ENCODE peak calls at places on chromosomes 16 and 17, in six cellular contexts. U is PC-3, D is cardiac muscle cell, L is hepatocyte, I is right lobe of liver, E is stomach. X is an unnamed sample.

GRCh38 chr17:75683467-75684041 is 16.4 kb downstream of the SAP30BP start:
- DNase-seq in L (peak; percentile 79), D (peak; percentile 44), E (peak; percentile 56), U (peak; percentile 97), I (no peak), X (peak; percentile 98)

GRCh38 chr16:50539053-50539615 is 9.1 kb upstream of the NKD1 start:
- DNase-seq in U (no peak), I (no peak), E (no peak), D (no peak), L (no peak), X (no peak)

GRCh38 chr16:56551796-56552738 is 12.8 kb upstream of the MT4 start:
- DNase-seq in U (no peak), E (peak; percentile 59), D (no peak), L (no peak), I (peak; percentile 45), X (peak; percentile 64)

GRCh38 chr16:12899529-12900168 is 1.7 kb upstream of the SHISA9 start:
- DNase-seq in E (peak; percentile 29), U (peak; percentile 74), I (no peak), L (no peak), D (no peak), X (no peak)

GRCh38 chr17:32590974-32591373 is 104.2 kb downstream of the CDK5R1 start:
- DNase-seq in D (no peak), E (no peak), U (no peak), L (no peak), I (no peak), X (no peak)

GRCh38 chr17:78325076-78325712 is 34.7 kb downstream of the SOCS3 start:
- DNase-seq in U (no peak), I (no peak), L (no peak), D (peak; percentile 72), E (no peak), X (no peak)

GRCh38 chr17:29138184-29138955 is 41.8 kb downstream of the MYO18A start:
- DNase-seq in D (no peak), L (no peak), U (peak; percentile 57), I (no peak), E (no peak), X (no peak)

GRCh38 chr17:81870155-81870977 is 771 bp downstream of the ARHGDIA start:
- DNase-seq in U (peak; percentile 38), I (peak; percentile 60), L (peak; percentile 63), D (peak; percentile 58), E (peak; percentile 40), X (peak; percentile 59)

GRCh38 chr16:14106961-14107360 is 35.8 kb downstream of the MRTFB start:
- DNase-seq in D (no peak), L (no peak), E (no peak), I (no peak), U (no peak), X (no peak)

GRCh38 chr17:82956726-82957468 is 117.1 kb upstream of the ZNF750 start:
- DNase-seq in U (no peak), L (no peak), E (peak; percentile 17), I (peak; percentile 18), D (no peak), X (no peak)

GRCh38 chr17:9880582-9880999 is 24.5 kb downstream of the RCVRN start:
- DNase-seq in E (no peak), D (peak; percentile 64), U (peak; percentile 83), I (no peak), L (no peak), X (no peak)

GRCh38 chr16:81601008-81601428 is 156.4 kb downstream of the CMIP start:
- DNase-seq in L (peak; percentile 46), E (no peak), D (peak; percentile 70), I (no peak), U (peak; percentile 60), X (no peak)

GRCh38 chr16:21301895-21302291 is 23.8 kb upstream of the CRYM start:
- DNase-seq in L (no peak), E (no peak), D (peak; percentile 12), I (no peak), U (peak; percentile 2), X (no peak)

GRCh38 chr17:2398655-2399571 is 1.9 kb downstream of the MNT start:
- DNase-seq in L (peak; percentile 94), D (peak; percentile 81), E (peak; percentile 47), I (peak; percentile 67), U (peak; percentile 68), X (peak; percentile 78)

GRCh38 chr16:61936522-61936921 is 99.7 kb downstream of the CDH8 start:
- DNase-seq in I (no peak), E (no peak), D (no peak), U (peak; percentile 11), L (no peak), X (no peak)

GRCh38 chr16:60771138-60771537 is 1265.1 kb downstream of the CDH8 start:
- DNase-seq in E (no peak), L (no peak), D (no peak), I (no peak), U (no peak), X (no peak)

GRCh38 chr16:89761304-89761922 is 40.1 kb downstream of the ZNF276 start:
- DNase-seq in E (no peak), D (no peak), I (no peak), L (no peak), U (no peak), X (peak; percentile 57)

GRCh38 chr16:49378238-49378637 is 4.6 kb downstream of the C16orf78 start:
- DNase-seq in L (no peak), I (no peak), U (no peak), E (no peak), D (no peak), X (no peak)

GRCh38 chr16:68479271-68479670 is 31.0 kb upstream of the SMPD3 start:
- DNase-seq in E (no peak), U (no peak), D (no peak), I (no peak), L (no peak), X (no peak)

GRCh38 chr16:1984347-1985225 is 593 bp downstream of the GFER start:
- DNase-seq in D (no peak), L (peak; percentile 74), E (no peak), U (no peak), I (peak; percentile 69), X (peak; percentile 78)

GRCh38 chr17:51107666-51108227 is 12.9 kb downstream of the SPAG9 start:
- DNase-seq in E (peak; percentile 3), U (no peak), L (peak; percentile 44), I (no peak), D (no peak), X (no peak)

GRCh38 chr17:71656987-71657858 is 463.6 kb upstream of the SOX9 start:
- DNase-seq in L (no peak), U (no peak), D (no peak), I (no peak), E (no peak), X (peak; percentile 42)

GRCh38 chr16:35685085-35685484 is 2225.7 kb downstream of the TP53TG3F start:
- DNase-seq in I (no peak), D (no peak), U (no peak), E (no peak), L (no peak), X (no peak)
- H3K9me3 ChIP-seq in I (no peaks in the 10 kb centered on the region), D (no peaks in the 10 kb centered on the region), U (no peaks in the 10 kb centered on the region), E (peaks cover 65% of the 10 kb centered on the region), L (no peaks in the 10 kb centered on the region), X (no peaks in the 10 kb centered on the region)

GRCh38 chr16:78563905-78564304 is 464.5 kb downstream of the WWOX start:
- DNase-seq in E (no peak), L (no peak), D (no peak), U (no peak), I (no peak), X (no peak)
- H3K27ac ChIP-seq in E (no peak overlapping the region), L (no peak overlapping the region), D (no peak overlapping the region), U (no peak overlapping the region), I (no peak overlapping the region), X (no peak overlapping the region)

GRCh38 chr17:65660078-65660477 is 98.6 kb upstream of the AXIN2 start:
- DNase-seq in I (no peak), E (no peak), D (no peak), L (no peak), U (no peak), X (no peak)
- H3K9me3 ChIP-seq in I (no peaks in the 10 kb centered on the region), E (no peaks in the 10 kb centered on the region), D (no peaks in the 10 kb centered on the region), L (no peaks in the 10 kb centered on the region), U (no peaks in the 10 kb centered on the region), X (no peaks in the 10 kb centered on the region)

GRCh38 chr17:73141411-73141810 is 23.4 kb upstream of the SSTR2 start:
- DNase-seq in I (no peak), L (no peak), E (no peak), U (no peak), D (no peak), X (no peak)
- H3K27ac ChIP-seq in I (no peak overlapping the region), L (no peak overlapping the region), E (no peak overlapping the region), U (no peak overlapping the region), D (no peak overlapping the region), X (no peak overlapping the region)

DNA sequence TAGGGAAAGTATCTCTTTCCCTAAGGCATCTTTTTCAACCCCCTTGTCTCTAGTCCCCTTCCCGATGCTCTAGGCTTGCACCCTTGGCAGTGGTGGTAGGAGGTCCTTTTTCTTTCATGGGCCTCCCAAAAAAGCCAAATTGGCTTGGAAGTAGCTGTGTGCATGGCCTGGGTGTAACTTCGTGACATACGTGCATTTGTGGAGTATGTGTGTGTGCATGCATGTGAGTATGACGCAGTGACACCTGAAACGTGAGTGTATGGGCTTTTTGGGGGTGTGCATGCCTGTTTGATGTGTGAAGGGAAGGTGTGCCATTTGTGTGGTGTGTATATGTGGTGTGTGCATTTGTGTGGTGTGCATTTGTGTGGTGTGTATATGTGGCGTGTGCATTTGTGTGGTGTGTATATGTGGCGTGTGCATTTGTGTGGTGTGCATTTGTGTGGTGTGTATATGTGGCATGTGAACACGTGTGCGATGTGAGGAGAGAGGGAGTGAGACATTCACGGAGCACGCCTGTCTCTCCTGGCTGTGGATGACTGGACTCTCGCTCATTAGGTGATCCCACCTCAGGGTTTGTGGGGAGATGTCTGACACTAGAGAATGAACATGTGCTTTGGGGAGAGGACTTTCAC is 15.7 kb downstream of the IGFBP4 start:
- DNase-seq in L (no peak), E (no peak), U (no peak), D (no peak), I (no peak), X (no peak)
- H3K9me3 ChIP-seq in L (no peaks in the 10 kb centered on the region), E (no peaks in the 10 kb centered on the region), U (no peaks in the 10 kb centered on the region), D (no peaks in the 10 kb centered on the region), I (no peaks in the 10 kb centered on the region), X (no peaks in the 10 kb centered on the region)

DNA sequence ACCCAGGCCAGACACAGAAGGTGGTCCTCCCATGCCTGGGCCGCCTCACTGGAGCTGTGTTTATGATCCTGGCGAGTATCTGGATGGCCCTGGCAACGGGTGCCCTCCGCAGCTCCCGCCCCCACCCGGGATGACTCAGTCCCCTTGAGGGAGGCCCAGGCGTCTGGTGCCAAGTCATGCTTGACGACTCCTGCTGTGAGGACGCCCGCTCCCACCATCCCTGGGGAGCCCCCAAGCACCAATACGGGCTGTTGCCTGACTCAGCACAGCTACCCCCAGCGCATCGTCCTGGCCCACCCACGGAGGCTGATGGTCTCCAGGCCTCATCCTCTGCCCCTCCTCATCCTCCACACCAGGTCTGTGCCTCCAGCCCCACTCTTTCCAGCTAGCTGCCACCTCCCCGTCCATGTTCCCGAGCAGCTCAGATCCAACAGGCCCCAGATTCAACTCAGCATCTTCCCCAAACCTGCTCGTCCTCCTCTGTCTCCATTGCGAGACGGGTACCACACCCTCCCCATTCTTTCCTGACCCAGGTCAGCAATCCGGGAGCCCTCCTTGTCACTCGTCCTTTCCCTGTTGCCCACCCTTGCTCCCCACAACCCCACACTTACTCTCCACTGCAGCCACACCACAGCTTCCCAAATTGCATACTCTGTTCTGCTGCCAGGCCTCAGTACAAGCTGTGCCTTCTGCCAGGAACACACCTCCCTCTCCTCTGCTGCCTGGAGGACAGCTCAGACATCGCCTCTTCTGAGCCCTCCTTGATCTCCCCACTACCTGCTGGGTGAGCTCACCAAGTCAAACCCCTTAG is 2.6 kb downstream of the CAMKK1 start:
- DNase-seq in L (peak; percentile 80), D (peak; percentile 83), U (peak; percentile 87), I (no peak), E (peak; percentile 41), X (no peak)
- H3K27ac ChIP-seq in L (peak overlapping the region; percentile 90), D (no peak overlapping the region), U (peak overlapping the region; percentile 81), I (no peak overlapping the region), E (peak overlapping the region; percentile 87), X (no peak overlapping the region)

X was measured in small intestine.